ENCODE peak calls at places on chromosomes 6 and 20, in four cellular contexts. K is left kidney, B is body of pancreas, Z is foreskin fibroblast. J is an unnamed sample.

GRCh38 chr6:67285770-67286495 is 1349.1 kb upstream of the ADGRB3 start:
- DNase-seq in K (no peak), B (no peak), Z (peak; percentile 29), J (no peak)

GRCh38 chr20:24617757-24618450 is 148.5 kb downstream of the SYNDIG1 start:
- DNase-seq in K (no peak), B (no peak), Z (no peak), J (no peak)

GRCh38 chr20:59144179-59144830 is 19.3 kb upstream of the ZNF831 start:
- DNase-seq in K (no peak), B (no peak), Z (no peak), J (no peak)

GRCh38 chr6:151021878-151022277 is 156.4 kb downstream of the MTHFD1L start:
- DNase-seq in K (peak; percentile 51), B (no peak), Z (no peak), J (no peak)

GRCh38 chr6:36627801-36628246 is 33.7 kb downstream of the SRSF3 start:
- DNase-seq in K (peak; percentile 50), B (peak; percentile 52), Z (peak; percentile 30), J (peak; percentile 76)

GRCh38 chr20:58196402-58197184 is 31.9 kb downstream of the ANKRD60 start:
- DNase-seq in K (peak; percentile 25), B (no peak), Z (no peak), J (no peak)

GRCh38 chr20:35729283-35729807 is 12.7 kb downstream of the RBM39 start:
- DNase-seq in K (no peak), B (no peak), Z (no peak), J (no peak)

GRCh38 chr6:54192993-54193392 is 81.8 kb downstream of the MLIP start:
- DNase-seq in K (no peak), B (no peak), Z (no peak), J (no peak)

GRCh38 chr6:41789390-41789724 is 1.9 kb downstream of the TOMM6 start:
- DNase-seq in K (no peak), B (no peak), Z (no peak), J (no peak)

GRCh38 chr6:13695217-13695616 is 16.4 kb downstream of the RANBP9 start:
- DNase-seq in K (no peak), B (no peak), Z (no peak), J (no peak)

GRCh38 chr6:41560440-41561192 is 14.4 kb downstream of the FOXP4 start:
- DNase-seq in K (peak; percentile 66), B (peak; percentile 74), Z (no peak), J (peak; percentile 50)

GRCh38 chr6:139370047-139370706 is 4.3 kb downstream of the CITED2 start:
- DNase-seq in K (peak; percentile 54), B (no peak), Z (peak; percentile 86), J (no peak)

GRCh38 chr6:167956983-167957492 is 40.4 kb upstream of the KIF25 start:
- DNase-seq in K (no peak), B (no peak), Z (peak; percentile 34), J (no peak)

GRCh38 chr6:153237670-153238069 is 106.6 kb upstream of the RGS17 start:
- DNase-seq in K (peak; percentile 5), B (no peak), Z (no peak), J (no peak)

GRCh38 chr6:100719883-100720682 is 161.0 kb downstream of the ASCC3 start:
- DNase-seq in K (peak; percentile 33), B (no peak), Z (peak; percentile 11), J (no peak)

GRCh38 chr6:160065200-160065599 is 56.4 kb upstream of the SLC22A1 start:
- DNase-seq in K (no peak), B (no peak), Z (no peak), J (no peak)

GRCh38 chr6:156862711-156863110 is 85.5 kb downstream of the ARID1B start:
- DNase-seq in K (no peak), B (no peak), Z (no peak), J (no peak)

GRCh38 chr6:127776320-127776719 is 124.5 kb downstream of the THEMIS start:
- DNase-seq in K (no peak), B (no peak), Z (no peak), J (no peak)

GRCh38 chr20:19944772-19945459 is 72.2 kb upstream of the NAA20 start:
- DNase-seq in K (no peak), B (no peak), Z (no peak), J (no peak)

J was measured in mucosa of gallbladder.